ENCODE peak calls at places on chromosomes 3 and 15, in five cellular contexts. E is thyroid gland, T is type B pancreatic cell, Z is HFF-Myc, V is B cell. J is an unnamed sample.

GRCh38 chr3:20062996-20063395 is 22.8 kb downstream of the KAT2B start:
- DNase-seq in E (no peak), T (no peak), Z (no peak), V (no peak), J (no peak)

GRCh38 chr3:58059349-58060321 is 51.4 kb downstream of the FLNB start:
- DNase-seq in E (no peak), T (no peak), Z (no peak), V (no peak), J (peak)

GRCh38 chr3:160697628-160698382 is 20.8 kb downstream of the ARL14 start:
- DNase-seq in E (no peak), T (no peak), Z (no peak), V (no peak), J (peak)

GRCh38 chr3:134430950-134431445 is 54.8 kb downstream of the ANAPC13 start:
- DNase-seq in E (no peak), T (no peak), Z (no peak), V (no peak), J (no peak)

GRCh38 chr3:72071624-72072023 is 286.7 kb upstream of the PROK2 start:
- DNase-seq in E (no peak), T (no peak), Z (no peak), V (no peak), J (no peak)

GRCh38 chr15:74768771-74769342 is 13.0 kb upstream of the CSK start:
- DNase-seq in E (peak), T (no peak), Z (no peak), V (peak), J (peak)

GRCh38 chr3:24288538-24289236 is 206.0 kb downstream of the THRB start:
- DNase-seq in E (peak), T (no peak), Z (no peak), V (no peak), J (peak)

GRCh38 chr3:194204036-194204792 is 68.3 kb downstream of the HES1 start:
- DNase-seq in E (peak), T (no peak), Z (no peak), V (no peak), J (no peak)

GRCh38 chr3:112126501-112126900 is 6.5 kb downstream of the GCSAM start:
- DNase-seq in E (no peak), T (no peak), Z (no peak), V (no peak), J (no peak)

GRCh38 chr15:58738051-58738707 is 11.3 kb downstream of the ADAM10 start:
- DNase-seq in E (no peak), T (no peak), Z (no peak), V (no peak), J (peak)

GRCh38 chr15:37015476-37015875 is 84.9 kb downstream of the MEIS2 start:
- DNase-seq in E (no peak), T (no peak), Z (no peak), V (no peak), J (no peak)

GRCh38 chr3:194323785-194324735 is 27.1 kb downstream of the CPN2 start:
- DNase-seq in E (no peak), T (no peak), Z (peak), V (peak), J (peak)

GRCh38 chr3:14143826-14144225 is 19.0 kb downstream of the TMEM43 start:
- DNase-seq in E (peak), T (no peak), Z (peak), V (no peak), J (peak)

GRCh38 chr3:72739521-72740466 is 108.5 kb downstream of the SHQ1 start:
- DNase-seq in E (no peak), T (no peak), Z (no peak), V (no peak), J (peak)

GRCh38 chr15:96362001-96362758 is 31.7 kb downstream of the NR2F2 start:
- DNase-seq in E (no peak), T (no peak), Z (no peak), V (no peak), J (no peak)

GRCh38 chr15:69637818-69638217 is 185.2 kb downstream of the RPLP1 start:
- DNase-seq in E (no peak), T (no peak), Z (no peak), V (no peak), J (no peak)

GRCh38 chr3:136351905-136352304 is 101.8 kb downstream of the PCCB start:
- DNase-seq in E (no peak), T (no peak), Z (no peak), V (no peak), J (no peak)

GRCh38 chr3:127135241-127136023 is 57.5 kb upstream of the PRR23E start:
- DNase-seq in E (peak), T (no peak), Z (no peak), V (no peak), J (peak)

GRCh38 chr15:73078291-73078690 is 26.0 kb downstream of the NEO1 start:
- DNase-seq in E (no peak), T (no peak), Z (no peak), V (no peak), J (no peak)

GRCh38 chr3:61847784-61848462 is 286.6 kb downstream of the PTPRG start:
- DNase-seq in E (peak), T (no peak), Z (no peak), V (no peak), J (peak)

GRCh38 chr3:154795582-154795981 is 284.5 kb upstream of the MME start:
- DNase-seq in E (no peak), T (no peak), Z (no peak), V (no peak), J (peak)

GRCh38 chr3:10753964-10754363 is 62.1 kb upstream of the SLC6A11 start:
- DNase-seq in E (peak), T (peak), Z (no peak), V (no peak), J (peak)

GRCh38 chr3:120022729-120023128 is 71.5 kb downstream of the GSK3B start:
- DNase-seq in E (no peak), T (no peak), Z (no peak), V (no peak), J (peak)

GRCh38 chr3:141373768-141374526 is 5.6 kb downstream of the ZBTB38 start:
- DNase-seq in E (no peak), T (no peak), Z (no peak), V (no peak), J (peak)

GRCh38 chr3:146968204-146968651 is 363.1 kb upstream of the PLSCR5 start:
- DNase-seq in E (no peak), T (no peak), Z (peak), V (no peak), J (peak)

GRCh38 chr3:126040386-126040785 is 43.5 kb downstream of the SLC41A3 start:
- DNase-seq in E (no peak), T (peak), Z (no peak), V (no peak), J (no peak)

GRCh38 chr15:66760968-66761722 is 59.1 kb downstream of the SMAD6 start:
- DNase-seq in E (no peak), T (no peak), Z (no peak), V (no peak), J (no peak)

GRCh38 chr15:64010719-64011118 is 35.6 kb downstream of the DAPK2 start:
- DNase-seq in E (peak), T (no peak), Z (peak), V (peak), J (peak)

GRCh38 chr3:23961913-23962312 is 16.8 kb downstream of the NR1D2 start:
- DNase-seq in E (no peak), T (no peak), Z (no peak), V (no peak), J (no peak)

GRCh38 chr15:88871313-88871712 is 24.0 kb downstream of the HAPLN3 start:
- DNase-seq in E (no peak), T (no peak), Z (no peak), V (no peak), J (no peak)

GRCh38 chr15:78509726-78510312 is 2.4 kb downstream of the HYKK start:
- DNase-seq in E (no peak), T (no peak), Z (no peak), V (no peak), J (no peak)

GRCh38 chr3:12107071-12107713 is 51.5 kb downstream of the TIMP4 start:
- DNase-seq in E (no peak), T (no peak), Z (no peak), V (no peak), J (peak)

GRCh38 chr3:56269755-56270154 is 198.5 kb downstream of the ERC2 start:
- DNase-seq in E (no peak), T (no peak), Z (no peak), V (no peak), J (no peak)

GRCh38 chr15:38920966-38921365 is 356.4 kb upstream of the RASGRP1 start:
- DNase-seq in E (no peak), T (no peak), Z (no peak), V (no peak), J (no peak)

GRCh38 chr3:69819283-69819682 is 80.0 kb downstream of the MITF start:
- DNase-seq in E (no peak), T (no peak), Z (no peak), V (no peak), J (no peak)

GRCh38 chr15:77027697-77028450 is 32.9 kb downstream of the PSTPIP1 start:
- DNase-seq in E (no peak), T (peak), Z (no peak), V (peak), J (no peak)

GRCh38 chr3:118842147-118842863 is 192.3 kb downstream of the IGSF11 start:
- DNase-seq in E (no peak), T (no peak), Z (no peak), V (no peak), J (peak)

GRCh38 chr3:25259871-25260270 is 168.2 kb upstream of the RARB start:
- DNase-seq in E (peak), T (no peak), Z (no peak), V (no peak), J (no peak)

GRCh38 chr15:28103831-28104230 is 4.7 kb upstream of the OCA2 start:
- DNase-seq in E (no peak), T (peak), Z (no peak), V (no peak), J (no peak)

GRCh38 chr15:84862214-84862975 is 22.1 kb upstream of the SLC28A1 start:
- DNase-seq in E (no peak), T (no peak), Z (no peak), V (no peak), J (no peak)

GRCh38 chr15:84864429-84864795 is 20.1 kb upstream of the SLC28A1 start:
- DNase-seq in E (no peak), T (no peak), Z (no peak), V (no peak), J (no peak)

GRCh38 chr15:84859651-84860050 is 24.8 kb upstream of the SLC28A1 start:
- DNase-seq in E (no peak), T (no peak), Z (no peak), V (no peak), J (no peak)

GRCh38 chr15:84865074-84865569 is 19.3 kb upstream of the SLC28A1 start:
- DNase-seq in E (no peak), T (no peak), Z (no peak), V (no peak), J (no peak)

DNA sequence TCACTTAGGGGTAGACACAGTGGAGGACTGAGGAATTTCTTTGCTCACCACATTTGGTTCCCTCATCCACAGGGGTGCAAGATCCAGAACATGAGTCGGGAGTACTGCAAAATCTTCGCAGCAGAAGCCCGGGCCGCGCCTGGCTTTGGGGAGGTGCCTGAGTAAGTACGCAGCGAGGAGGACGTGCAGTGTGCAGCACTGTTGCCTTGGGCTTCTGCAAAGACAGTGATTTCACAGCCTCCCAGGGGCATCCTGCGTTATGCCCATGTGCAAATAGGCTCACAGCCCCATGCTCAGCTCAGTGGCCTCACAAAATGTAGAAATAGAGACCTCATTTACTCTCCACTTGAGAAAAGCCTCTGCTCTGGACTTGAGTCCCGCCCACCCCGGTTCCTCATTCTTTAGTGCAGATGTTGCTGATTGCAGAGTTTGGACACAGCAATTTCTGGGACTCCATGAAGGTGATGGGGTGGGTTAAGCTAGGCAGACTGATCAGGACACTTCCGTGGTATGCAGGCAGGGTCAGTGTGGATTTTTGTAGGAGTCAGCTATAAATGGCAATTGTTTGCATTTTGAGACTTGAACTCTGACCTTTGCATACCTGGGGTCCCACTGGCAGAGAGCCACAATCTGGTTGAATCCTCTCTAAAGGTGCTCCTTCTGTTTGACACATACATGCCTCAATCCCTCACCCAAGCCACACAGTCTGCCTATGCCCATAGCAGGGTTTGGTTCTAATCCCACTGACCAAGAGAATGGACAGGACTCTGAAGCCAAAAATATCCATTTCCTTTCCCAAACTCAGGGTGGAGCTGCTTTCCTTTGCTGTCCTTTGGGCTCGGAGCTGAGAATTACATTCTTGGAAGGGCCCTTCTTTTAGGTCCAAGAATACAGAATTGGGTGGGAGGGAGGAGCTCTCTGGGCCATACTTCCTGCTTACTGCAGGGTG is 20.7 kb upstream of the SLC28A1 start:
- DNase-seq in E (no peak), T (no peak), Z (no peak), V (no peak), J (peak)
- TF ChIP-seq CTCF in E (no peak), T (no peak), Z (no peak), V (no peak), J (peak)

GRCh38 chr3:157135671-157136396 is 24.1 kb downstream of the CCNL1 start:
- DNase-seq in E (no peak), T (no peak), Z (no peak), V (no peak), J (peak)

GRCh38 chr3:157134620-157135191 is 25.2 kb downstream of the CCNL1 start:
- DNase-seq in E (peak), T (no peak), Z (no peak), V (no peak), J (peak)

GRCh38 chr3:157139938-157140534 is 19.9 kb downstream of the CCNL1 start:
- DNase-seq in E (no peak), T (no peak), Z (no peak), V (no peak), J (no peak)

GRCh38 chr3:157133434-157134320 is 26.3 kb downstream of the CCNL1 start:
- DNase-seq in E (no peak), T (no peak), Z (no peak), V (no peak), J (no peak)

GRCh38 chr3:157136647-157137387 is 23.1 kb downstream of the CCNL1 start:
- DNase-seq in E (peak), T (no peak), Z (no peak), V (no peak), J (peak)
- TF ChIP-seq CTCF in E (no peak), T (no peak), Z (no peak), V (no peak), J (no peak)

GRCh38 chr3:128496602-128497304 is 3.8 kb upstream of the GATA2 start:
- DNase-seq in E (no peak), T (peak), Z (no peak), V (no peak), J (peak)

GRCh38 chr3:128499724-128500275 is 6.8 kb upstream of the GATA2 start:
- DNase-seq in E (no peak), T (peak), Z (no peak), V (no peak), J (peak)

GRCh38 chr3:128497305-128498126 is 4.5 kb upstream of the GATA2 start:
- DNase-seq in E (peak), T (peak), Z (no peak), V (peak), J (no peak)

GRCh38 chr3:128498901-128499530 is 6.0 kb upstream of the GATA2 start:
- DNase-seq in E (no peak), T (peak), Z (no peak), V (no peak), J (no peak)

DNA sequence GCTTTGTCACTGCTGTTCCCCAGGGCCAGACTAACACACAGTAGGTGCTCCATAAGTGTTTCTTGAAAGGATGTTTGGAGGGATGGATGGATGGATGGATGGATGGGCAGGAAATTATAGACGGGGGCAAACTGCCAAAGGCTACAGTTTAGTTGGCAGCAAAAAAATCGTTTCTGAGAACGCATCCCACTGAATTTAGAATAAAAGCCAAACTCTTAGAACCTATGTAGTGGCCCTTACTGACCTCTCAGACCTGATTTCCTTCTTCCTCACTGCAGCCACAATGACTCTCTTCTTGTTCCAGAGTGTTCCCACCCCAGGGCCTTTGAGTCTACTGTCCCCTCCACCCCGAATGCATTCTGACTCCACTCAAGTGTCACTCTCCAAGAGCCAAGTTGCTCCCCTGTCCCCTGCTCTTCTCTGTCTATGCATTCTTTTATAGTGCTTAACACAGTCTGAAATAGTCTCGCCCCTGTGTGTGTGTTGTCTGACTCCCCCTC is 5.2 kb upstream of the GATA2 start:
- DNase-seq in E (no peak), T (no peak), Z (no peak), V (no peak), J (no peak)
- TF ChIP-seq CTCF in E (peak), T (no peak), Z (no peak), V (peak), J (no peak)

DNA sequence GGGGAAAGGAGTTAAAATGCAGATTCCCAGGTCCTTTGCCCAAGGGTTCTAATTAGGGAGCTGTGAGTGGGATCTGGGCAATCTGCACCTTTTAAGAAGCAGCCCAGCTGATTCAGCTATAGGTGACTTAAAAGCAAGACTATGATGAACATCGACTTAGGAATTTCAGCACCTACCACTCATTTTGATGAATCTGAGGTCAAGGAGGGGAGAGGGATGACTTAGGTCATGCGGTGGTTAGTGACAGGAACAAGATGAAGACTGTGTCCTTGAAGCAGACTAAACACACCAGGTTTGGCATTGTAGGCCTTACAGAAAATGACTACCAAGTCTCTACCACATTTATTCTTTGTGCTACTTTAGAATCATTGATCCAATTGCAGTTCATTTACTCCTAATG is 196.3 kb downstream of the DTWD1 start:
- DNase-seq in E (no peak), T (no peak), Z (no peak), V (no peak), J (no peak)
- TF ChIP-seq CTCF in E (no peak), T (no peak), Z (no peak), V (no peak), J (no peak)